ENCODE peak calls at places on chromosome 12, in seven cellular contexts. N is epithelial cell of esophagus, R is lower leg skin, Q is uterus, P is heart left ventricle, Y is A549, H is cardiac fibroblast. V is an unnamed sample.
A peak's percentile ranks its signal among the peaks of the same experiment; 100 is the strongest.

GRCh38 chr12:77855548-77855947 is 24.9 kb downstream of the NAV3 start:
- DNase-seq in N (peak; percentile 32), R (no peak), Q (no peak), P (peak; percentile 52), Y (no peak), H (peak; percentile 32), V (no peak)

GRCh38 chr12:124653169-124653931 is 85.9 kb upstream of the NCOR2 start:
- DNase-seq in N (no peak), R (no peak), Q (no peak), P (no peak), Y (no peak), H (peak; percentile 36), V (no peak)

GRCh38 chr12:3559601-3560294 is 68.7 kb downstream of the PRMT8 start:
- DNase-seq in N (no peak), R (no peak), Q (no peak), P (no peak), Y (no peak), H (no peak), V (no peak)

GRCh38 chr12:34300376-34301250 is 278.3 kb downstream of the ALG10 start:
- DNase-seq in N (no peak), R (no peak), Q (no peak), P (no peak), Y (no peak), H (no peak), V (no peak)

GRCh38 chr12:124581792-124582424 is 14.5 kb upstream of the NCOR2 start:
- DNase-seq in N (no peak), R (no peak), Q (no peak), P (no peak), Y (no peak), H (no peak), V (no peak)

GRCh38 chr12:124909831-124910560 is 4.5 kb downstream of the UBC start:
- DNase-seq in N (peak; percentile 79), R (no peak), Q (no peak), P (no peak), Y (no peak), H (peak; percentile 76), V (no peak)

GRCh38 chr12:113131556-113131955 is 4.0 kb downstream of the RASAL1 start:
- DNase-seq in N (no peak), R (no peak), Q (no peak), P (no peak), Y (no peak), H (no peak), V (no peak)

GRCh38 chr12:112178796-112179195 is 53.4 kb downstream of the TRAFD1 start:
- DNase-seq in N (no peak), R (no peak), Q (no peak), P (no peak), Y (no peak), H (no peak), V (no peak)

GRCh38 chr12:113961921-113962710 is 4.0 kb downstream of the RBM19 start:
- DNase-seq in N (peak; percentile 80), R (no peak), Q (no peak), P (no peak), Y (no peak), H (peak; percentile 78), V (no peak)

GRCh38 chr12:98741229-98741614 is 96.1 kb downstream of the APAF1 start:
- DNase-seq in N (peak; percentile 67), R (no peak), Q (no peak), P (no peak), Y (no peak), H (no peak), V (no peak)

GRCh38 chr12:3732901-3733300 is 20.0 kb downstream of the CRACR2A start:
- DNase-seq in N (no peak), R (no peak), Q (no peak), P (no peak), Y (no peak), H (no peak), V (peak; percentile 17)

GRCh38 chr12:14567311-14568195 is at the start of gene PLBD1:
- DNase-seq in N (peak; percentile 50), R (peak; percentile 41), Q (peak; percentile 28), P (peak; percentile 79), Y (peak; percentile 37), H (peak; percentile 30), V (no peak)

GRCh38 chr12:19848426-19848825 is 409.1 kb downstream of the AEBP2 start:
- DNase-seq in N (no peak), R (no peak), Q (no peak), P (no peak), Y (no peak), H (no peak), V (no peak)

GRCh38 chr12:48858043-48858442 is 6.1 kb upstream of the DDX23 start:
- DNase-seq in N (no peak), R (no peak), Q (no peak), P (no peak), Y (no peak), H (no peak), V (no peak)

GRCh38 chr12:132227782-132228417 is 83.6 kb downstream of the NOC4L start:
- DNase-seq in N (no peak), R (no peak), Q (no peak), P (no peak), Y (no peak), H (no peak), V (no peak)

DNA sequence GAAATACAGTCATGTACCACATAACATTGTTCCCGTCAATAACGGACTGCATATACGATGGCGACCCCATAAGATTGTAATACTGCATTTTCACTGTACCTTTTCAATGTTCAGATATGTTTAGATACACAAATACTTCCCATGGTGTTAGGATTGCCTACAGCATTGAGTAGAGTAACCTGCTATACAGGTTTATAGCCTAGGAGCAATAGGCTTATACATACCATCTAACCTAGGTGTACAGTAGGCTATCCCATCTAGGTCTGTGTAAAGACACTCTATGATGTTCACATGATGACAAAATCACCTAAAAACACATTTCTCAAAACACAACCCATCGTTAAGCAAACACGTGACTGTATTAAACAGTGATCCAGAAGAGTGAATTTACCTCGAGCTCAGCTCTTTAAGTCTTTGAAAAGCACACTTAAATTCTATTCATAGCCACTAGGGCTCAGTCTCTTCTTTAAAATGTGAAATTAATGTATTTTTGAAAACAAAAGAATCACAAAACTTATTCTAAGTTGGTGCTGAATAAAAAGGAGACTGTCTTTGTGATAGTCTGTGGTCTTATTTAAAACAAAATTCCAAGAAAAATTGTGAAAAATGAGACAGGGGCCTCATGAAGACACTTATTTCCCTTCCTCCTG is 239.1 kb upstream of the ARID2 start:
- DNase-seq in N (peak; percentile 70), R (no peak), Q (no peak), P (no peak), Y (no peak), H (no peak), V (no peak)
- TF ChIP-seq CTCF in N (peak; percentile 14), R (no peak), Q (no peak), P (no peak), Y (no peak), H (no peak), V (peak; percentile 17)

DNA sequence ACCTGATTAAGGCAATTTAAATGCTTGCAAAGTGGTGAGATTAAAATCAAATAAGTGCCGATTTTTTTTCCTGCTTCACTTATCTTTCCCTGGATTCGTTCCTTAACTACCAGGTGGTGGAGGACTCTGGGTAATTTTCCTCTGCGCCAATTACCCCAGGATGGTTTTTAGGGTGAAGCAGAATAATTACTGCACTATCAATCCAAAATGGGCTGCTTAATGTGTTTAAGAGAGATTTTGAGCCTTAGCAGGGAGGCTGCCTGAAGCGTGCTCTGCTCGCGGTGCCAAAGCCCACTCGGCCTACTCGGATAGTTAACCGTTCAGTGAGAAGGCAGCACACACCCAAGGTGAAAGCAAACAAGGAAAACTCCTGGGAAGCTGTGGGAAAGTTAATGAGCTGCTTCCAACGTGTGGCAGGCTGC is 274.9 kb upstream of the LMO3 start:
- DNase-seq in N (no peak), R (no peak), Q (no peak), P (no peak), Y (no peak), H (no peak), V (no peak)
- H3K4me3 ChIP-seq in N (no peak overlapping the region), R (no peak overlapping the region), Q (no peak overlapping the region), P (no peak overlapping the region), Y (peak overlapping the region; percentile 32), H (no peak overlapping the region), V (no peak overlapping the region)

GRCh38 chr12:118358008-118358359 is 14.7 kb downstream of the TAOK3 start:
- DNase-seq in N (no peak), R (no peak), Q (no peak), P (no peak), Y (no peak), H (no peak), V (no peak)

GRCh38 chr12:118358607-118359540 is 13.8 kb downstream of the TAOK3 start:
- DNase-seq in N (no peak), R (no peak), Q (no peak), P (no peak), Y (no peak), H (no peak), V (no peak)

GRCh38 chr12:118355838-118356237 is 16.9 kb downstream of the TAOK3 start:
- DNase-seq in N (no peak), R (no peak), Q (no peak), P (no peak), Y (no peak), H (no peak), V (no peak)

GRCh38 chr12:118356809-118357326 is 15.8 kb downstream of the TAOK3 start:
- DNase-seq in N (peak; percentile 84), R (no peak), Q (no peak), P (no peak), Y (peak; percentile 23), H (peak; percentile 94), V (no peak)

DNA sequence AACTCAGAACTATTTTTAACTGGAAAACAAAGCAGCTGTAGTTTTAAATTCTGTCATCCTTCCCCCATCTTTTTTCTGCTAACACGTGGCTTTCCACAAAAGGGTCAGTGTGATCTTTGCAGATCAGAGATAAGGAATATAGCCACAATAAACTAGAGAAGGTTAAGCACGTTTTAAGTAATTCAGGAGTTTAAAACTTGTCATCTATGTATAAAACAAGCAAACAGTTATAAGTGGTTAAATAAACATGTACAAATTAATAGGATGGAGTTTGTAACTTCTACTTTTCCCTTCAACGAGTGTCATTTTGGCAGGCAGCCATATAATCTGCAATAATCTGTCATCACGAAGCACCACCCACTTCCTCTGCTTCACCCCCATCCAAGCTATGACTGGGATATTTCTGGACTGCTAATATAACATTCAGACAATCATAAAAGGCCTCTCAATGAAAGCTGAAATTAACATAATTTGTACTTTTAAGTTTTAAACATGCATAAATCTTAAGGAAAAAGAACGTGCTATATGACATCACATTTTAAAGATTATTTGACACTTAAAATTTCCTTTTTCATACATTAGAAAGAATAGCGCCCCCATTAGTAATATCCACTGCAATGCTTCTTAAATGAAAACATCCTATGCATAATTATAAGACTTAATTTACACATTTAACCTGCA is 15.2 kb downstream of the TAOK3 start:
- DNase-seq in N (peak; percentile 62), R (peak; percentile 51), Q (peak; percentile 37), P (peak; percentile 51), Y (peak; percentile 56), H (peak; percentile 91), V (no peak)
- TF ChIP-seq CTCF in N (no peak), R (no peak), Q (no peak), P (no peak), Y (peak; percentile 39), H (peak; percentile 15), V (no peak)

GRCh38 chr12:93804392-93805179 is 127.4 kb downstream of the CRADD start:
- DNase-seq in N (peak; percentile 50), R (no peak), Q (no peak), P (no peak), Y (no peak), H (peak; percentile 82), V (no peak)
- H3K4me3 ChIP-seq in N (no peak overlapping the region), R (no peak overlapping the region), Q (no peak overlapping the region), P (no peak overlapping the region), Y (no peak overlapping the region), H (no peak overlapping the region), V (no peak overlapping the region)

V was measured in LNCaP clone FGC.